ENCODE peak calls at places on chromosomes 4 and X, in four cellular contexts. P is stimulated activated CD8-positive, alpha-beta memory T cell treated with anti-CD3 and anti-CD28 coated beads, Interleukin-15, amount 100 ng/mL, for 48 hours; W is left ventricle myocardium superior; E is NCI-H2171. O is an unnamed sample.

GRCh38 chr4:25564836-25565235 is 90.8 kb upstream of the SLC34A2 start:
- DNase-seq in P (no peak), W (no peak), E (no peak), O (no peak)

GRCh38 chr4:51853027-51853682 is 10.2 kb downstream of the DCUN1D4 start:
- DNase-seq in P (no peak), W (peak; percentile 54), E (peak; percentile 0), O (no peak)

GRCh38 chrX:65985922-65986588 is 53.8 kb downstream of the VSIG4 start:
- DNase-seq in P (no peak), W (peak; percentile 23), E (peak; percentile 22), O (no peak)

GRCh38 chr4:88108747-88109122 is 49.7 kb downstream of the ABCG2 start:
- DNase-seq in P (no peak), W (no peak), E (no peak), O (no peak)

GRCh38 chr4:100780126-100780525 is 262.3 kb upstream of the EMCN start:
- DNase-seq in P (no peak), W (no peak), E (no peak), O (no peak)

GRCh38 chr4:139686988-139687387 is 21.4 kb downstream of the MGST2 start:
- DNase-seq in P (no peak), W (no peak), E (no peak), O (no peak)

GRCh38 chr4:79249879-79250503 is 75.9 kb downstream of the NAA11 start:
- DNase-seq in P (no peak), W (no peak), E (no peak), O (peak; percentile 2)

GRCh38 chrX:136477026-136477425 is 10.7 kb upstream of the BRS3 start:
- DNase-seq in P (no peak), W (no peak), E (no peak), O (no peak)

GRCh38 chr4:929970-930625 is 2.0 kb downstream of the GAK start:
- DNase-seq in P (no peak), W (no peak), E (no peak), O (no peak)

GRCh38 chrX:1222511-1223252 is 10.2 kb upstream of the CRLF2 start:
- DNase-seq in P (no peak), W (no peak), E (no peak), O (no peak)

GRCh38 chr4:133996431-133997121 is 205.0 kb downstream of the PABPC4L start:
- DNase-seq in P (no peak), W (no peak), E (no peak), O (no peak)

GRCh38 chr4:1204828-1205591 is 32.6 kb upstream of the SPON2 start:
- DNase-seq in P (no peak), W (peak; percentile 44), E (no peak), O (peak; percentile 30)

GRCh38 chrX:38664285-38664684 is 102.9 kb downstream of the TSPAN7 start:
- DNase-seq in P (no peak), W (no peak), E (peak; percentile 16), O (peak; percentile 2)

GRCh38 chr4:129264008-129264657 is 168.2 kb downstream of the C4orf33 start:
- DNase-seq in P (no peak), W (no peak), E (no peak), O (no peak)

GRCh38 chr4:13856387-13856786 is 228.9 kb upstream of the BOD1L1 start:
- DNase-seq in P (no peak), W (no peak), E (no peak), O (no peak)

GRCh38 chr4:166073783-166074182 is 200.7 kb downstream of the TLL1 start:
- DNase-seq in P (no peak), W (no peak), E (no peak), O (no peak)

GRCh38 chr4:73593631-73594241 is 26.5 kb downstream of the RASSF6 start:
- DNase-seq in P (no peak), W (no peak), E (no peak), O (no peak)

GRCh38 chr4:150940123-150940522 is 75.0 kb downstream of the LRBA start:
- DNase-seq in P (no peak), W (no peak), E (no peak), O (no peak)

GRCh38 chr4:108637856-108638255 is 12.5 kb upstream of the OSTC start:
- DNase-seq in P (no peak), W (no peak), E (no peak), O (no peak)

GRCh38 chr4:10115657-10116624 is 658 bp downstream of the WDR1 start:
- DNase-seq in P (peak; percentile 70), W (peak; percentile 72), E (no peak), O (peak; percentile 34)